ENCODE peak calls at places on chromosomes 13 and 19, in nine cellular contexts. P is SK-N-SH, A is sigmoid colon, E is suprapubic skin, X is esophagus muscularis mucosa, O is K562, D is HepG2, M is stomach, W is transverse colon. N is an unnamed sample.

GRCh38 chr19:41746593-41747227 is 8.6 kb upstream of the CEACAM6 start:
- DNase-seq in P (peak; percentile 40), A (no peak), E (no peak), X (no peak), O (peak; percentile 29), D (peak; percentile 29), M (peak; percentile 73), W (peak; percentile 78), N (peak; percentile 80)

GRCh38 chr19:18433735-18434398 is 4.1 kb downstream of the ISYNA1 start:
- DNase-seq in P (peak; percentile 82), A (peak; percentile 58), E (no peak), X (no peak), O (peak; percentile 60), D (no peak), M (no peak), W (no peak), N (peak; percentile 89)

GRCh38 chr19:35511337-35511736 is 2.1 kb downstream of the DMKN start:
- DNase-seq in P (no peak), A (no peak), E (no peak), X (no peak), O (no peak), D (no peak), M (no peak), W (no peak), N (no peak)

GRCh38 chr19:33259532-33259931 is 33.9 kb upstream of the SLC7A10 start:
- DNase-seq in P (no peak), A (no peak), E (no peak), X (no peak), O (no peak), D (no peak), M (no peak), W (no peak), N (peak; percentile 74)

GRCh38 chr13:53822136-53822535 is 793.5 kb downstream of the OLFM4 start:
- DNase-seq in P (no peak), A (no peak), E (no peak), X (no peak), O (no peak), D (no peak), M (no peak), W (no peak), N (no peak)

GRCh38 chr19:56983148-56983547 is 136.6 kb upstream of the USP29 start:
- DNase-seq in P (no peak), A (no peak), E (no peak), X (no peak), O (no peak), D (no peak), M (no peak), W (no peak), N (no peak)

GRCh38 chr19:38370299-38370698 is 4.1 kb upstream of the PSMD8 start:
- DNase-seq in P (no peak), A (no peak), E (no peak), X (no peak), O (no peak), D (no peak), M (no peak), W (no peak), N (no peak)

GRCh38 chr13:62125451-62125850 is 709.8 kb upstream of the PCDH20 start:
- DNase-seq in P (no peak), A (no peak), E (no peak), X (no peak), O (no peak), D (no peak), M (no peak), W (no peak), N (no peak)

GRCh38 chr13:40769970-40770369 is 1.0 kb downstream of the MRPS31 start:
- DNase-seq in P (no peak), A (no peak), E (no peak), X (no peak), O (no peak), D (no peak), M (no peak), W (no peak), N (no peak)

GRCh38 chr19:6065685-6066365 is 44.5 kb downstream of the RFX2 start:
- DNase-seq in P (no peak), A (no peak), E (peak; percentile 82), X (no peak), O (peak; percentile 87), D (peak; percentile 87), M (no peak), W (peak; percentile 53), N (peak; percentile 69)

GRCh38 chr13:28584873-28585317 is 74.0 kb upstream of the POMP start:
- DNase-seq in P (no peak), A (no peak), E (no peak), X (no peak), O (no peak), D (no peak), M (no peak), W (no peak), N (no peak)

GRCh38 chr13:59946924-59947323 is 216.8 kb downstream of the DIAPH3 start:
- DNase-seq in P (no peak), A (no peak), E (no peak), X (no peak), O (no peak), D (no peak), M (no peak), W (no peak), N (no peak)

GRCh38 chr13:45105895-45106294 is 14.4 kb upstream of the GTF2F2 start:
- DNase-seq in P (no peak), A (no peak), E (no peak), X (no peak), O (no peak), D (no peak), M (no peak), W (no peak), N (no peak)

GRCh38 chr19:5165697-5166019 is 175.0 kb downstream of the PTPRS start:
- DNase-seq in P (no peak), A (no peak), E (no peak), X (no peak), O (peak; percentile 67), D (no peak), M (no peak), W (no peak), N (no peak)

GRCh38 chr19:12698138-12698537 is 1.7 kb upstream of the FBXW9 start:
- DNase-seq in P (no peak), A (no peak), E (no peak), X (no peak), O (no peak), D (no peak), M (no peak), W (no peak), N (no peak)

GRCh38 chr19:55777528-55777927 is 8.6 kb downstream of the RFPL4AL1 start:
- DNase-seq in P (peak; percentile 13), A (no peak), E (no peak), X (no peak), O (peak; percentile 39), D (no peak), M (no peak), W (peak; percentile 14), N (no peak)
- TF ChIP-seq CTCF in P (peak; percentile 32), A (no peak), E (no peak), X (no peak), O (peak; percentile 73), D (peak; percentile 44), M (no peak), W (no peak), N (no peak)

GRCh38 chr19:1234670-1235380 is 3.0 kb downstream of the CBARP start:
- DNase-seq in P (no peak), A (no peak), E (no peak), X (no peak), O (no peak), D (no peak), M (no peak), W (no peak), N (no peak)
- TF ChIP-seq EP300 in P (no peak), A (no peak), E (no peak), X (no peak), O (no peak), D (no peak), M (no peak), W (no peak), N (no peak)

DNA sequence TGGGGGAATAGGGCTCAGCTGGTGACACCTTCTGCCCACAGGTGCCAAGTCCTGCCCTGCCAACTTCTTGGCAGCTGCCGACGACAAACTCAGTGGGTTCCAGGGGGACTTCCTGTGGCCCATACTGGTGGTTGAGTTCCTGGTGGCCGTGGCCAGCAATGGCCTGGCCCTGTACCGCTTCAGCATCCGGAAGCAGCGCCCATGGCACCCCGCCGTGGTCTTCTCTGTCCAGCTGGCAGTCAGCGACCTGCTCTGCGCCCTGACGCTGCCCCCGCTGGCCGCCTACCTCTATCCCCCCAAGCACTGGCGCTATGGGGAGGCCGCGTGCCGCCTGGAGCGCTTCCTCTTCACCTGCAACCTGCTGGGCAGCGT is 2.1 kb downstream of the P2RY11 start:
- DNase-seq in P (peak; percentile 47), A (no peak), E (no peak), X (no peak), O (no peak), D (no peak), M (no peak), W (no peak), N (no peak)
- TF ChIP-seq POLR2AphosphoS5 in P (no peak), A (no peak), E (no peak), X (no peak), O (peak; percentile 9), D (no peak), M (no peak), W (no peak), N (no peak)

DNA sequence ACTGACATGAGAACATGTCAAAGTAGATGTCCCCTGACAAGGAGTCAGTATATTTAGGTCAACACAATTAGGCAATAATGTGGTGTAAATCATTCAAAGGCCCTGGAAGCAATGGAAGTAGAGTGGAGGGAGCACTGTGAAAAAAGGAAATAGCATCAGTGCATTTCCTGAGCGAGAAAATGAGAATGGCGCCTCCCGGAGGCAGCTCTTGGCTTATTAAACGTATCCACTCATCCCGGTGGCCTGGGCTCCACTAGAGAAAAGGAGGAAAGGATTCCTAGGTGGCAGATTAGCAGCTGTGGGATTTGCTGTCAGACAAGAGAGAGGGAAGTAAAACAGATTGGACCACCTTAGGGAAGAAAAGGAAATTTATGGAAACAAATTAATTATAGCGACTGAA is 173.7 kb upstream of the TMTC4 start:
- DNase-seq in P (no peak), A (no peak), E (no peak), X (no peak), O (peak; percentile 4), D (no peak), M (no peak), W (no peak), N (no peak)
- TF ChIP-seq CTCF in P (no peak), A (no peak), E (no peak), X (no peak), O (no peak), D (no peak), M (no peak), W (no peak), N (no peak)

DNA sequence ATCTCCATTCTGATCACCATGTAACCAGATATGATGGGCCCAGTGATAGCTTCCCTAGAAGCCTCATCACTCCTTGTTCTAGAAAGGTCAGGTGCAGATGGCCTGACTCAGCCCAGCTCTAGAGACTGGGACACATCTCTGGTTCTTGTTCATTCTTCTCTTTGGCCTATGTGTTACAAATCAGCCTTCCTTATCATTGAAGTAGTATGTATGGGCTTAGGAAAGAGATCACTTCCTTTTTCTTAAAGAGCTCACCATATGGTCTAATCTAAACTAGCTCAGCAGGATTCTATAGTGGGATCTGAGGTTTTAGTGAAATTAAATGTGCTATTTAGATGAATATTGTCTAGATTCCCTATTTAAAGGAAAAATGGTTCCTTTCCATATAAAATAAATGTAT is 19.4 kb upstream of the ARL11 start:
- DNase-seq in P (no peak), A (no peak), E (no peak), X (no peak), O (no peak), D (no peak), M (no peak), W (no peak), N (no peak)
- TF ChIP-seq EP300 in P (no peak), A (no peak), E (no peak), X (no peak), O (no peak), D (no peak), M (no peak), W (no peak), N (no peak)